ENCODE peak calls at places on chromosomes 12 and 14, in four cellular contexts. S is HL-60, L is right lobe of liver, D is adrenal gland. R is an unnamed sample.

GRCh38 chr12:49647827-49648721 is 24.7 kb downstream of the PRPF40B start:
- DNase-seq in S (no peak), L (no peak), D (no peak), R (peak; percentile 43)

GRCh38 chr14:45970589-45970988 is 681.0 kb downstream of the RPL10L start:
- DNase-seq in S (no peak), L (no peak), D (no peak), R (no peak)

GRCh38 chr14:98182385-98183055 is 1089.5 kb downstream of the BCL11B start:
- DNase-seq in S (no peak), L (no peak), D (no peak), R (no peak)

GRCh38 chr12:237026-237815 is 23.3 kb upstream of the SLC6A12 start:
- DNase-seq in S (no peak), L (peak; percentile 74), D (no peak), R (no peak)

GRCh38 chr14:36553650-36554260 is 28.7 kb downstream of the NKX2-8 start:
- DNase-seq in S (peak; percentile 5), L (no peak), D (no peak), R (peak; percentile 7)

GRCh38 chr14:28756896-28757570 is 9.6 kb upstream of the FOXG1 start:
- DNase-seq in S (no peak), L (no peak), D (no peak), R (peak; percentile 75)

GRCh38 chr12:78878866-78879265 is 14.3 kb downstream of the SYT1 start:
- DNase-seq in S (no peak), L (no peak), D (no peak), R (no peak)

GRCh38 chr12:120825337-120825736 is 78.8 kb downstream of the SPPL3 start:
- DNase-seq in S (no peak), L (no peak), D (no peak), R (no peak)

GRCh38 chr12:118337194-118337838 is 35.4 kb downstream of the TAOK3 start:
- DNase-seq in S (no peak), L (no peak), D (no peak), R (peak; percentile 62)

GRCh38 chr12:69161835-69162234 is 77.5 kb upstream of the CPSF6 start:
- DNase-seq in S (peak; percentile 15), L (no peak), D (no peak), R (no peak)

GRCh38 chr12:46892887-46893286 is 67.1 kb upstream of the SLC38A4 start:
- DNase-seq in S (no peak), L (no peak), D (no peak), R (no peak)

GRCh38 chr12:20624718-20625117 is 70.4 kb upstream of the SLCO1C1 start:
- DNase-seq in S (no peak), L (no peak), D (no peak), R (peak; percentile 44)
- TF ChIP-seq CTCF in S (no peak), L (no peak), D (peak; percentile 13), R (peak; percentile 43)

GRCh38 chr12:122730215-122731014 is at the start of gene HCAR1:
- DNase-seq in S (no peak), L (no peak), D (no peak), R (no peak)
- H3K4me3 ChIP-seq in S (no peak within 1 kb of the TSS), L (no peak within 1 kb of the TSS), D (no peak within 1 kb of the TSS), R (no peak within 1 kb of the TSS)

GRCh38 chr12:3646561-3647241 is 106.2 kb downstream of the CRACR2A start:
- DNase-seq in S (no peak), L (no peak), D (no peak), R (no peak)

GRCh38 chr12:3641428-3641883 is 111.5 kb downstream of the CRACR2A start:
- DNase-seq in S (no peak), L (no peak), D (no peak), R (peak; percentile 81)

GRCh38 chr12:3647504-3647903 is 105.4 kb downstream of the CRACR2A start:
- DNase-seq in S (no peak), L (no peak), D (no peak), R (peak; percentile 50)

GRCh38 chr12:3644103-3644502 is 108.8 kb downstream of the CRACR2A start:
- DNase-seq in S (no peak), L (no peak), D (no peak), R (no peak)
- TF ChIP-seq CTCF in S (no peak), L (no peak), D (no peak), R (no peak)

DNA sequence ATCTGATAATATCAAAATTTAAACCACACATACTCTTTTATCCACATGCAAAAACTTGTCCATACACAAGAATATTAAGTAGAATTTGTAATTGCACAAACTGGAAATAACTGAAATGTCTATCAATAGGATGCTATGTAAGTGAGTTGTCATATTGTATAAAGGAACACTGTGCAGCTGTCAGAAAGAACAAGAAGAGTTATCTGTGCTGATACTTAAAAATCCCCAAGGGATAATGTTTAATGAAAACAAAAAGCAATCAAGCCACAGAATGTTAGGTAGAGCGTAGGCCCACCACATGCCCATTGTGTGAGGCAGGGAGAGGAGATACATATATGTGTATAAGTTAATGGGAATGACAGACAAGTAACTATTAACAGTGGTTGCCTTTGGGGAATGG is 25.9 kb upstream of the HIGD1C start:
- DNase-seq in S (no peak), L (no peak), D (no peak), R (no peak)
- H3K4me3 ChIP-seq in S (no peak overlapping the region), L (peak overlapping the region; percentile 80), D (no peak overlapping the region), R (no peak overlapping the region)

GRCh38 chr14:22276913-22277816 is 311.9 kb downstream of the DAD1 start:
- DNase-seq in S (no peak), L (no peak), D (no peak), R (peak; percentile 3)
- TF ChIP-seq CTCF in S (no peak), L (peak; percentile 53), D (peak; percentile 61), R (peak; percentile 56)

GRCh38 chr12:89593233-89593632 is 67.4 kb upstream of the POC1B start:
- DNase-seq in S (no peak), L (no peak), D (no peak), R (no peak)
- H3K4me3 ChIP-seq in S (no peak overlapping the region), L (no peak overlapping the region), D (no peak overlapping the region), R (no peak overlapping the region)